ENCODE peak calls at places on chromosomes 11 and 22, in five cellular contexts. C is H1, Q is mesenchymal stem cell, F is H9, L is trophoblast cell. W is an unnamed sample.

GRCh38 chr11:110121204-110121603 is 28.0 kb downstream of the ZC3H12C start:
- DNase-seq in C (no peak), Q (no peak), F (no peak), L (no peak), W (no peak)

GRCh38 chr11:14932447-14932846 is 39.7 kb downstream of the CALCA start:
- DNase-seq in C (no peak), Q (no peak), F (no peak), L (no peak), W (no peak)

GRCh38 chr22:44591146-44591790 is 93.2 kb upstream of the RTL6 start:
- DNase-seq in C (no peak), Q (no peak), F (no peak), L (no peak), W (no peak)

GRCh38 chr22:39205344-39206021 is 39.3 kb downstream of the PDGFB start:
- DNase-seq in C (no peak), Q (peak), F (peak), L (peak), W (no peak)

GRCh38 chr11:33891714-33892327 is at the start of gene LMO2:
- DNase-seq in C (no peak), Q (no peak), F (no peak), L (no peak), W (no peak)

GRCh38 chr11:19110290-19110689 is 6.7 kb upstream of the ZDHHC13 start:
- DNase-seq in C (no peak), Q (no peak), F (no peak), L (no peak), W (no peak)

GRCh38 chr11:102683277-102683676 is 22.3 kb downstream of the MMP27 start:
- DNase-seq in C (no peak), Q (no peak), F (peak), L (no peak), W (no peak)

GRCh38 chr11:102157219-102157618 is 47.0 kb downstream of the YAP1 start:
- DNase-seq in C (no peak), Q (peak), F (no peak), L (no peak), W (no peak)

GRCh38 chr22:47124451-47124881 is 362.0 kb downstream of the TBC1D22A start:
- DNase-seq in C (no peak), Q (no peak), F (no peak), L (no peak), W (no peak)

GRCh38 chr11:19632435-19632834 is 80.2 kb upstream of the NAV2 start:
- DNase-seq in C (no peak), Q (peak), F (no peak), L (no peak), W (no peak)

GRCh38 chr11:64762277-64762915 is 2.6 kb upstream of the PYGM start:
- DNase-seq in C (no peak), Q (no peak), F (peak), L (no peak), W (no peak)

GRCh38 chr11:12042215-12042676 is 33.8 kb upstream of the DKK3 start:
- DNase-seq in C (no peak), Q (peak), F (no peak), L (peak), W (no peak)

GRCh38 chr11:119509277-119509841 is 86.4 kb upstream of the THY1 start:
- DNase-seq in C (no peak), Q (no peak), F (no peak), L (no peak), W (no peak)

GRCh38 chr22:25368271-25368670 is 148.8 kb downstream of the CRYBB2 start:
- DNase-seq in C (no peak), Q (peak), F (no peak), L (no peak), W (no peak)

GRCh38 chr11:126082251-126083109 is 19.8 kb upstream of the CDON start:
- DNase-seq in C (peak), Q (no peak), F (peak), L (no peak), W (no peak)

GRCh38 chr11:61757213-61757862 is 4.9 kb downstream of the MYRF start:
- DNase-seq in C (no peak), Q (no peak), F (no peak), L (no peak), W (no peak)

GRCh38 chr11:15819679-15820286 is 536.6 kb downstream of the SOX6 start:
- DNase-seq in C (peak), Q (peak), F (peak), L (peak), W (no peak)

GRCh38 chr22:45777046-45777851 is 105.6 kb downstream of the ATXN10 start:
- DNase-seq in C (no peak), Q (no peak), F (no peak), L (peak), W (no peak)

GRCh38 chr22:42367980-42368378 is 64.2 kb downstream of the NFAM1 start:
- DNase-seq in C (no peak), Q (no peak), F (no peak), L (no peak), W (no peak)

GRCh38 chr11:45079943-45080719 is 66.3 kb upstream of the PRDM11 start:
- DNase-seq in C (no peak), Q (no peak), F (no peak), L (no peak), W (no peak)

GRCh38 chr22:18091916-18092526 is 14.2 kb downstream of the PEX26 start:
- DNase-seq in C (no peak), Q (no peak), F (no peak), L (no peak), W (no peak)

GRCh38 chr22:38317237-38317994 is at the start of gene CSNK1E:
- DNase-seq in C (peak), Q (peak), F (peak), L (peak), W (peak)

GRCh38 chr22:44331881-44332714 is 19.3 kb upstream of the SHISAL1 start:
- DNase-seq in C (no peak), Q (peak), F (no peak), L (no peak), W (no peak)

GRCh38 chr11:111557425-111558111 is 17.0 kb downstream of the LAYN start:
- DNase-seq in C (no peak), Q (peak), F (no peak), L (peak), W (no peak)

GRCh38 chr11:12318791-12319733 is 58.3 kb upstream of the PARVA start:
- DNase-seq in C (no peak), Q (peak), F (no peak), L (no peak), W (no peak)

GRCh38 chr11:99739464-99740089 is 718.8 kb downstream of the CNTN5 start:
- DNase-seq in C (no peak), Q (peak), F (no peak), L (no peak), W (peak)

GRCh38 chr11:120712862-120713770 is 201.6 kb downstream of the GRIK4 start:
- DNase-seq in C (no peak), Q (peak), F (no peak), L (no peak), W (no peak)

GRCh38 chr11:71964641-71965040 is 34.1 kb upstream of the IL18BP start:
- DNase-seq in C (no peak), Q (no peak), F (no peak), L (no peak), W (no peak)

GRCh38 chr11:18243783-18244362 is 4.6 kb downstream of the SAA2 start:
- DNase-seq in C (peak), Q (peak), F (peak), L (peak), W (peak)

GRCh38 chr11:65623177-65623576 is 7.6 kb downstream of the PCNX3 start:
- DNase-seq in C (no peak), Q (no peak), F (no peak), L (no peak), W (no peak)

GRCh38 chr22:50304528-50305392 is 2.7 kb downstream of the PLXNB2 start:
- DNase-seq in C (no peak), Q (no peak), F (no peak), L (no peak), W (no peak)

GRCh38 chr11:67261942-67262681 is 4.2 kb upstream of the GRK2 start:
- DNase-seq in C (no peak), Q (no peak), F (no peak), L (peak), W (no peak)

GRCh38 chr11:19374189-19374588 is 133.4 kb upstream of the E2F8 start:
- DNase-seq in C (no peak), Q (peak), F (no peak), L (peak), W (no peak)

GRCh38 chr11:11584446-11584810 is 37.4 kb downstream of the GALNT18 start:
- DNase-seq in C (peak), Q (peak), F (peak), L (no peak), W (no peak)

GRCh38 chr22:44586337-44586990 is 88.4 kb upstream of the RTL6 start:
- DNase-seq in C (no peak), Q (no peak), F (no peak), L (no peak), W (no peak)

GRCh38 chr22:32528984-32529982 is 54.7 kb downstream of the FBXO7 start:
- DNase-seq in C (peak), Q (peak), F (peak), L (peak), W (peak)

GRCh38 chr22:32177221-32177765 is 18.2 kb upstream of the C22orf42 start:
- DNase-seq in C (no peak), Q (no peak), F (no peak), L (no peak), W (no peak)

GRCh38 chr22:48429621-48430020 is 1398.1 kb downstream of the BRD1 start:
- DNase-seq in C (no peak), Q (no peak), F (no peak), L (no peak), W (no peak)

GRCh38 chr11:62832346-62833234 is at the start of gene TEX54:
- DNase-seq in C (no peak), Q (no peak), F (no peak), L (no peak), W (no peak)

GRCh38 chr11:128188346-128189115 is 398.8 kb downstream of the ETS1 start:
- DNase-seq in C (no peak), Q (no peak), F (no peak), L (peak), W (no peak)

GRCh38 chr11:128187829-128188228 is 399.5 kb downstream of the ETS1 start:
- DNase-seq in C (no peak), Q (no peak), F (no peak), L (no peak), W (no peak)

GRCh38 chr11:128189823-128190222 is 397.5 kb downstream of the ETS1 start:
- DNase-seq in C (no peak), Q (no peak), F (no peak), L (no peak), W (no peak)

GRCh38 chr11:128187377-128187776 is 400.0 kb downstream of the ETS1 start:
- DNase-seq in C (no peak), Q (no peak), F (no peak), L (no peak), W (no peak)

DNA sequence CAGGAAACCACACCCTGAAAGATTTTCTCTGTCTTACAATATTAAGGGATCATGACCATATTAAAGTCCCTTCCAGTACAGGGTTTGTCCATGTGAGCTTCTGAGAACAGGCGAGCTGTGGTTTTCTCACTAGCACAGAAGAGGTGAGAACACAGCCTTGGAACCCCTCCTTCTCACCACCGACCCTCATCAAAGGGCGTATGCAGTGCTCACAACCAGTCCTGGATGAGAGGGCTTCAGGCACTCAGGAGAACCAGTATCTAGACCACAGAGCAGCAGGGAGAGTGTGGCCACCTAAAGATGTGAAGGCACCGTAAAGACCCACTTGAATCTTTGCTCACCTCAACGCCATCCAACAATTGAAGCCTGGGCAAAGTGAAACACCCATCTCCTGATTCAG is 397.0 kb downstream of the ETS1 start:
- DNase-seq in C (no peak), Q (no peak), F (no peak), L (no peak), W (no peak)
- H2BK12ac ChIP-seq in C (no peak), Q (no peak), F (no peak), L (peak), W (no peak)

GRCh38 chr22:26756675-26757293 is 99.4 kb downstream of the MIAT start:
- DNase-seq in C (peak), Q (peak), F (peak), L (peak), W (peak)
- H2BK12ac ChIP-seq in C (peak), Q (peak), F (no peak), L (peak), W (peak)

DNA sequence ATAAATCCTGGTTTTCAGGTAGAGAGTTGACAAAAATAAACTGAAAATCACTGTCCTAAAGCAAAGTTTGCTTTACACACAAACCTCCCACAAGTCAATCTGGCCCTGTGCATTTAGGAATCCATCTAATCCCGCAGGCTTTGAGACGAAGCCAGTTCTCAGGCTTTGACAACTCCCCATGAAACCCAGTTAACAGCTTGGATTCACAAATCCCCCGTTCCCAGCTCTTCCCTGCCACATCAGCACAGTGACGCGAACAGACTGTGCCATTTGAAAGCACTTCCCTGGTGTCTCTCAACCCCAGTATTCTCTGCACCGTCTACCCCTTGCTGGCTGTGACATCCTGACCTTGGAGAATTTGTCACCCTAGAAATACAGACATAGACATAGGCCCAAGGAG is 117.8 kb downstream of the OPCML start:
- DNase-seq in C (no peak), Q (no peak), F (no peak), L (no peak), W (no peak)
- H2BK12ac ChIP-seq in C (no peak), Q (no peak), F (no peak), L (no peak), W (no peak)

DNA sequence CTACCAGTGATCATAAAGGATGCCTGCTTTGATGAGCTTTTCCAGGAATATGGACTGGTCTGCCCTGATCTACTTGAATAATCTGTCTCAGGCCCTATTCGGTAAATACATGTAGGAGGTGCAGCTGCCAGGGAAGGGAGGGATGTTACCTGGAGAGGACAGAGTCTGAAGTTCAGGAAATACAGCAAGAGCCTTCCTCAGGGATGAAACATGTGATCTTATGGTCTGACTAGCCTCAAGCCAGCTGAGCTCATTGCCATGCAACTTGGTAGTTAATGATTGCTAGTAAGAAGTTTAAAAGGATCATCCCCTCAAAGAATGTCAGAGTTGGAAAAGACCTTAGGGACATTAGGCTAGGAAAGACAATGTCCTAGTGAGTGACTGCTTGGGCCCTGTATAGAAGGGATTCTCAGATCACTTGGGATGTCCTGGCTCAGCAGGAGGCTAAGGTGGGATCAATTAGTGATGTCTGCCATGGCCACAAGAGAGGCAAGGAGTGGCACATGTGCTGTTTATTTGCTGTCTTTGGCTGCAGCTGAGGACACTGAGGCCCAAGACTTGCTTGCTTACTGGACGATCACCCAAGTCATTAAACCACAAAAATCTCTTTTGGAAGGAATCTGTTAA is 18.5 kb downstream of the PTPRJ start:
- DNase-seq in C (no peak), Q (no peak), F (no peak), L (no peak), W (no peak)
- H2BK12ac ChIP-seq in C (no peak), Q (no peak), F (no peak), L (no peak), W (no peak)

GRCh38 chr11:2664886-2665746 is 34.7 kb downstream of the KCNQ1OT1 start:
- DNase-seq in C (peak), Q (no peak), F (peak), L (no peak), W (no peak)

GRCh38 chr11:2666828-2667570 is 32.8 kb downstream of the KCNQ1OT1 start:
- DNase-seq in C (no peak), Q (no peak), F (peak), L (no peak), W (no peak)

GRCh38 chr11:2664331-2664730 is 35.5 kb downstream of the KCNQ1OT1 start:
- DNase-seq in C (peak), Q (no peak), F (no peak), L (no peak), W (no peak)

GRCh38 chr11:2667940-2668339 is 31.9 kb downstream of the KCNQ1OT1 start:
- DNase-seq in C (no peak), Q (no peak), F (no peak), L (no peak), W (no peak)

DNA sequence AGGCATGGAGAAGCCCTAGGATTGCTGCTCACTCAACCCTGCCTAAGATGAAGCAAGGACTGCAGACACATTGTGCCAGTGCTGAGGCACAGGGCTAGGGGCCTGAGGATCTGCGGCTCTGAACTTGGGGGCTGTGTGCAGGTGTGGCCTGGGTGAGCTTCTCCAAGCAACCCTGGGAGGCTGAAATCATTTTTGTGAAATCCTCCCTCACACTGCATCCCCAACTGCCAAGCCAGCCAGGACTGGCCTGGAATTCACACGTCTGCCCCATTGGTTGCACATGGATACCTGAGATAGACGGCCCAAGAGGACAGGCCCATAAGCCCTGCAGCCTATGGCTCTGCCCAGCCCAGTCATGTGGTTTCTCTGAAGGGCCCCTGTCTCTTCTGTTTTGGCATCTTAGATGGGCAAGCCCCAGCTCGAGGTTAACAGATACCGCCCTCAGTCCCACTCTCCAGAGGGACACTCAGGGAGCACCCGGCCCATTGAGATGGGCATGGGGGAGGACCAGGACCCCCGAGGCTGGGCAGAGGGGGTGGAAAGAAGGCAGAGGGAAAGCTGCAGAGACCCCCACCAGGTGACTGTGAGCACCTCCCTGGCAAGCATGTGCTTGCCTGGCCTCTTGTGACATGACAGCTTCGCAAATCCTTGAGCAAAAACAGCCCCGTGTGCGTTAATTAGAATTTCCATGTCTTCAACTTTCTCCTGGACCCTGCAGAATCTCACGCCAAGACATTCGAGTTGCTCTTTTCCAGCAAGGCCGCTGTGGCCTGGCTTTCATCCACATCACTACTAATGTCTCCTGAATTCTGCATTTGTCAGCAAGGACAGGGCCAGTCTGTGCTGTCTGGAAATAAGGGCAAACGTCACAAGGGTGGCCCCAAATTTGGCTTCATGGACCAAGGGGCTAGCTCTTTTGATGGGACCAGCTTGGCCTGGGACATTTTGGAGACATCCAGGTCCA is 33.8 kb downstream of the KCNQ1OT1 start:
- DNase-seq in C (no peak), Q (no peak), F (peak), L (no peak), W (no peak)
- H2BK12ac ChIP-seq in C (no peak), Q (no peak), F (no peak), L (no peak), W (no peak)